ENCODE peak calls at places on chromosomes 2 and 18, in nine cellular contexts. One of them, this sample, is unnamed.

GRCh38 chr2:236073867-236074655 is 94.1 kb downstream of the GBX2 start:
- DNase-seq in NT2/D1: no peak
- DNase-seq in KG1: no peak
- DNase-seq in astrocyte of the spinal cord: no peak
- DNase-seq in NCI-H2081: no peak
- DNase-seq in AG09309: no peak
- DNase-seq in dorsolateral prefrontal cortex: no peak
- DNase-seq in NCI-H524: no peak
- DNase-seq in Peyer's patch: no peak
- DNase-seq in this sample: no peak

GRCh38 chr18:74715865-74716712 is 118.4 kb downstream of the ZNF407 start:
- DNase-seq in NT2/D1: no peak
- DNase-seq in KG1: no peak
- DNase-seq in astrocyte of the spinal cord: no peak
- DNase-seq in NCI-H2081: no peak
- DNase-seq in AG09309: no peak
- DNase-seq in dorsolateral prefrontal cortex: no peak
- DNase-seq in NCI-H524: no peak
- DNase-seq in Peyer's patch: no peak
- DNase-seq in this sample: no peak

GRCh38 chr2:61714210-61714609 is 139.7 kb downstream of the FAM161A start:
- DNase-seq in NT2/D1: no peak
- DNase-seq in KG1: no peak
- DNase-seq in astrocyte of the spinal cord: no peak
- DNase-seq in NCI-H2081: no peak
- DNase-seq in AG09309: no peak
- DNase-seq in dorsolateral prefrontal cortex: no peak
- DNase-seq in NCI-H524: no peak
- DNase-seq in Peyer's patch: no peak
- DNase-seq in this sample: no peak

GRCh38 chr18:23209031-23209430 is 73.7 kb downstream of the CABLES1 start:
- DNase-seq in NT2/D1: no peak
- DNase-seq in KG1: no peak
- DNase-seq in astrocyte of the spinal cord: no peak
- DNase-seq in NCI-H2081: no peak
- DNase-seq in AG09309: no peak
- DNase-seq in dorsolateral prefrontal cortex: no peak
- DNase-seq in NCI-H524: no peak
- DNase-seq in Peyer's patch: no peak
- DNase-seq in this sample: no peak

GRCh38 chr2:236179653-236180500 is 11.7 kb upstream of the GBX2 start:
- DNase-seq in NT2/D1: no peak
- DNase-seq in KG1: no peak
- DNase-seq in astrocyte of the spinal cord: no peak
- DNase-seq in NCI-H2081: no peak
- DNase-seq in AG09309: no peak
- DNase-seq in dorsolateral prefrontal cortex: no peak
- DNase-seq in NCI-H524: no peak
- DNase-seq in Peyer's patch: no peak
- DNase-seq in this sample: peak; percentile 12

GRCh38 chr18:8771930-8772329 is 66.6 kb downstream of the MTCL1 start:
- DNase-seq in NT2/D1: no peak
- DNase-seq in KG1: no peak
- DNase-seq in astrocyte of the spinal cord: no peak
- DNase-seq in NCI-H2081: peak; percentile 29
- DNase-seq in AG09309: no peak
- DNase-seq in dorsolateral prefrontal cortex: no peak
- DNase-seq in NCI-H524: peak; percentile 81
- DNase-seq in Peyer's patch: no peak
- DNase-seq in this sample: no peak

GRCh38 chr2:215262303-215262702 is 49.6 kb upstream of the ATIC start:
- DNase-seq in NT2/D1: no peak
- DNase-seq in KG1: no peak
- DNase-seq in astrocyte of the spinal cord: no peak
- DNase-seq in NCI-H2081: no peak
- DNase-seq in AG09309: no peak
- DNase-seq in dorsolateral prefrontal cortex: no peak
- DNase-seq in NCI-H524: no peak
- DNase-seq in Peyer's patch: no peak
- DNase-seq in this sample: no peak

GRCh38 chr2:109195193-109196045 is 66.4 kb downstream of the SH3RF3 start:
- DNase-seq in NT2/D1: no peak
- DNase-seq in KG1: no peak
- DNase-seq in astrocyte of the spinal cord: no peak
- DNase-seq in NCI-H2081: no peak
- DNase-seq in AG09309: no peak
- DNase-seq in dorsolateral prefrontal cortex: no peak
- DNase-seq in NCI-H524: no peak
- DNase-seq in Peyer's patch: no peak
- DNase-seq in this sample: no peak

GRCh38 chr2:61733563-61733962 is 120.3 kb downstream of the FAM161A start:
- DNase-seq in NT2/D1: no peak
- DNase-seq in KG1: no peak
- DNase-seq in astrocyte of the spinal cord: no peak
- DNase-seq in NCI-H2081: no peak
- DNase-seq in AG09309: no peak
- DNase-seq in dorsolateral prefrontal cortex: no peak
- DNase-seq in NCI-H524: no peak
- DNase-seq in Peyer's patch: no peak
- DNase-seq in this sample: no peak

GRCh38 chr18:74063023-74063422 is 84.6 kb downstream of the FBXO15 start:
- DNase-seq in NT2/D1: no peak
- DNase-seq in KG1: no peak
- DNase-seq in astrocyte of the spinal cord: no peak
- DNase-seq in NCI-H2081: no peak
- DNase-seq in AG09309: no peak
- DNase-seq in dorsolateral prefrontal cortex: no peak
- DNase-seq in NCI-H524: no peak
- DNase-seq in Peyer's patch: no peak
- DNase-seq in this sample: no peak

This sample was measured in neuronal stem cell.